ENCODE peak calls at places on chromosome 17, in six cellular contexts. One of them, this sample, is unnamed.

GRCh38 chr17:64774888-64775600 is 112.9 kb upstream of the SMURF2 start:
- DNase-seq in ovary: no peak
- DNase-seq in Peyer's patch: no peak
- DNase-seq in thoracic aorta: no peak
- DNase-seq in brain microvascular endothelial cell: no peak
- DNase-seq in AG10803: no peak
- DNase-seq in this sample: no peak

GRCh38 chr17:45160505-45161287 is 979 bp upstream of the HEXIM2 start:
- DNase-seq in ovary: peak; percentile 82
- DNase-seq in Peyer's patch: peak; percentile 65
- DNase-seq in brain microvascular endothelial cell: peak; percentile 48
- DNase-seq in thoracic aorta: no peak
- DNase-seq in AG10803: peak; percentile 75
- DNase-seq in this sample: peak; percentile 87

GRCh38 chr17:42918902-42919521 is 18.4 kb downstream of the G6PC1 start:
- DNase-seq in ovary: no peak
- DNase-seq in thoracic aorta: no peak
- DNase-seq in AG10803: no peak
- DNase-seq in Peyer's patch: no peak
- DNase-seq in brain microvascular endothelial cell: no peak
- DNase-seq in this sample: no peak

GRCh38 chr17:9658593-9659211 is 13.4 kb downstream of the USP43 start:
- DNase-seq in thoracic aorta: no peak
- DNase-seq in ovary: no peak
- DNase-seq in brain microvascular endothelial cell: no peak
- DNase-seq in Peyer's patch: no peak
- DNase-seq in AG10803: peak; percentile 96
- DNase-seq in this sample: no peak

GRCh38 chr17:27381007-27381501 is 75.2 kb upstream of the KSR1 start:
- DNase-seq in AG10803: peak; percentile 32
- DNase-seq in thoracic aorta: no peak
- DNase-seq in ovary: peak; percentile 54
- DNase-seq in brain microvascular endothelial cell: peak; percentile 34
- DNase-seq in Peyer's patch: peak; percentile 77
- DNase-seq in this sample: peak; percentile 90

GRCh38 chr17:82126479-82127314 is 28.7 kb upstream of the FASN start:
- DNase-seq in thoracic aorta: no peak
- DNase-seq in Peyer's patch: peak; percentile 68
- DNase-seq in AG10803: no peak
- DNase-seq in ovary: no peak
- DNase-seq in brain microvascular endothelial cell: no peak
- DNase-seq in this sample: no peak

GRCh38 chr17:65749479-65749878 is 188.0 kb upstream of the AXIN2 start:
- DNase-seq in brain microvascular endothelial cell: peak; percentile 5
- DNase-seq in ovary: no peak
- DNase-seq in AG10803: peak; percentile 23
- DNase-seq in thoracic aorta: no peak
- DNase-seq in Peyer's patch: no peak
- DNase-seq in this sample: no peak

GRCh38 chr17:34251186-34251585 is 3.9 kb upstream of the CCL2 start:
- DNase-seq in ovary: no peak
- DNase-seq in Peyer's patch: no peak
- DNase-seq in thoracic aorta: no peak
- DNase-seq in AG10803: no peak
- DNase-seq in brain microvascular endothelial cell: no peak
- DNase-seq in this sample: no peak

GRCh38 chr17:17666111-17666714 is 15.0 kb upstream of the RAI1 start:
- DNase-seq in AG10803: peak; percentile 73
- DNase-seq in ovary: no peak
- DNase-seq in brain microvascular endothelial cell: peak; percentile 63
- DNase-seq in thoracic aorta: no peak
- DNase-seq in Peyer's patch: no peak
- DNase-seq in this sample: no peak

GRCh38 chr17:80095038-80095843 is 6.1 kb upstream of the GAA start:
- DNase-seq in brain microvascular endothelial cell: no peak
- DNase-seq in Peyer's patch: no peak
- DNase-seq in AG10803: no peak
- DNase-seq in ovary: no peak
- DNase-seq in thoracic aorta: no peak
- DNase-seq in this sample: no peak

GRCh38 chr17:19019041-19019941 is 14.7 kb upstream of the FAM83G start:
- DNase-seq in ovary: no peak
- DNase-seq in AG10803: no peak
- DNase-seq in Peyer's patch: no peak
- DNase-seq in brain microvascular endothelial cell: no peak
- DNase-seq in thoracic aorta: no peak
- DNase-seq in this sample: no peak

GRCh38 chr17:9875441-9875840 is 29.6 kb downstream of the RCVRN start:
- DNase-seq in AG10803: peak; percentile 81
- DNase-seq in Peyer's patch: no peak
- DNase-seq in ovary: no peak
- DNase-seq in brain microvascular endothelial cell: peak; percentile 32
- DNase-seq in thoracic aorta: no peak
- DNase-seq in this sample: no peak

GRCh38 chr17:81959362-81960129 is 1.4 kb downstream of the NOTUM start:
- DNase-seq in thoracic aorta: no peak
- DNase-seq in AG10803: peak; percentile 35
- DNase-seq in brain microvascular endothelial cell: no peak
- DNase-seq in Peyer's patch: peak; percentile 78
- DNase-seq in ovary: peak; percentile 73
- DNase-seq in this sample: peak; percentile 63

GRCh38 chr17:63764701-63765100 is 8.7 kb downstream of the CCDC47 start:
- DNase-seq in AG10803: no peak
- DNase-seq in brain microvascular endothelial cell: no peak
- DNase-seq in thoracic aorta: no peak
- DNase-seq in Peyer's patch: no peak
- DNase-seq in ovary: no peak
- DNase-seq in this sample: no peak

GRCh38 chr17:71338396-71338795 is 782.4 kb upstream of the SOX9 start:
- DNase-seq in ovary: no peak
- DNase-seq in brain microvascular endothelial cell: no peak
- DNase-seq in thoracic aorta: no peak
- DNase-seq in Peyer's patch: no peak
- DNase-seq in AG10803: peak; percentile 86
- DNase-seq in this sample: no peak

GRCh38 chr17:36717088-36717487 is 115.7 kb downstream of the MRM1 start:
- DNase-seq in ovary: no peak
- DNase-seq in Peyer's patch: no peak
- DNase-seq in AG10803: no peak
- DNase-seq in thoracic aorta: no peak
- DNase-seq in brain microvascular endothelial cell: no peak
- DNase-seq in this sample: no peak

GRCh38 chr17:40303706-40304450 is 5.1 kb upstream of the RARA start:
- DNase-seq in Peyer's patch: no peak
- DNase-seq in AG10803: peak; percentile 95
- DNase-seq in brain microvascular endothelial cell: no peak
- DNase-seq in ovary: no peak
- DNase-seq in thoracic aorta: no peak
- DNase-seq in this sample: no peak

GRCh38 chr17:50015146-50015545 is 20.1 kb upstream of the DLX3 start:
- DNase-seq in brain microvascular endothelial cell: no peak
- DNase-seq in AG10803: no peak
- DNase-seq in thoracic aorta: no peak
- DNase-seq in Peyer's patch: no peak
- DNase-seq in ovary: no peak
- DNase-seq in this sample: no peak

GRCh38 chr17:19418312-19418992 is 7.4 kb downstream of the RNF112 start:
- DNase-seq in thoracic aorta: no peak
- DNase-seq in AG10803: peak; percentile 44
- DNase-seq in ovary: no peak
- DNase-seq in Peyer's patch: no peak
- DNase-seq in brain microvascular endothelial cell: peak; percentile 45
- DNase-seq in this sample: no peak

GRCh38 chr17:32396343-32396742 is 46.4 kb downstream of the ZNF207 start:
- DNase-seq in Peyer's patch: no peak
- DNase-seq in ovary: no peak
- DNase-seq in thoracic aorta: no peak
- DNase-seq in AG10803: no peak
- DNase-seq in brain microvascular endothelial cell: no peak
- DNase-seq in this sample: no peak

GRCh38 chr17:53516643-53517042 is 306.1 kb upstream of the KIF2B start:
- DNase-seq in AG10803: no peak
- DNase-seq in thoracic aorta: no peak
- DNase-seq in brain microvascular endothelial cell: no peak
- DNase-seq in ovary: no peak
- DNase-seq in Peyer's patch: no peak
- DNase-seq in this sample: no peak

GRCh38 chr17:70320642-70321345 is 151.5 kb downstream of the KCNJ2 start:
- DNase-seq in ovary: no peak
- DNase-seq in brain microvascular endothelial cell: no peak
- DNase-seq in thoracic aorta: no peak
- DNase-seq in AG10803: peak; percentile 30
- DNase-seq in Peyer's patch: no peak
- DNase-seq in this sample: no peak

DNA sequence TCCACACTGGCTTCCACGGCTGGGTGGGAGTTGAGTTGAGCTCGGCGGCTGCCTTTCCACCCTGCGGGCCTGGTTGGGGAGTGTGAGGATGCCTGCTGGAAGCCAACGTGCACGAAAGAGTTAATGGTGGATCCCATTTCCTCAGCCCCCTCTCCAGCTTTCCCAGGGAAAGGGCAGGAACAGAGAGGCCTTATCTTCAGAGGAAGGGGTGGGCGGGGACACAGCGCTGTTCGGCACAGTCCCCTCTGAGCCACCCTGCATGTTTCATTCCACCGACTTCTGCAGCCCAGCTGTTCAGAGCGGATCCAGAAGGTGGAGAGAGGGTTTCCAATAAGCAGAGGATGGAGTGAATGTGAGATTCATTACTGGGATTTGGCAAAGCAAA is 295.3 kb downstream of the SEC14L1 start:
- DNase-seq in AG10803: peak; percentile 55
- DNase-seq in thoracic aorta: no peak
- DNase-seq in brain microvascular endothelial cell: no peak
- DNase-seq in ovary: no peak
- DNase-seq in Peyer's patch: no peak
- DNase-seq in this sample: no peak
- H3K4me3 ChIP-seq in AG10803: no peak overlapping the region
- H3K4me3 ChIP-seq in thoracic aorta: no peak overlapping the region
- H3K4me3 ChIP-seq in brain microvascular endothelial cell: no peak overlapping the region
- H3K4me3 ChIP-seq in ovary: no peak overlapping the region
- H3K4me3 ChIP-seq in Peyer's patch: no peak overlapping the region
- H3K4me3 ChIP-seq in this sample: no peak overlapping the region

GRCh38 chr17:15408803-15409202 is 58.6 kb downstream of the CDRT4 start:
- DNase-seq in ovary: no peak
- DNase-seq in thoracic aorta: no peak
- DNase-seq in Peyer's patch: no peak
- DNase-seq in AG10803: no peak
- DNase-seq in brain microvascular endothelial cell: no peak
- DNase-seq in this sample: no peak
- TF ChIP-seq CTCF in ovary: no peak
- TF ChIP-seq CTCF in thoracic aorta: no peak
- TF ChIP-seq CTCF in Peyer's patch: peak; percentile 55
- TF ChIP-seq CTCF in AG10803: no peak
- TF ChIP-seq CTCF in brain microvascular endothelial cell: no peak
- TF ChIP-seq CTCF in this sample: no peak

GRCh38 chr17:1714488-1714979 is 4.4 kb upstream of the TLCD2 start:
- DNase-seq in ovary: peak; percentile 99
- DNase-seq in AG10803: peak; percentile 99
- DNase-seq in brain microvascular endothelial cell: peak; percentile 97
- DNase-seq in thoracic aorta: peak; percentile 99
- DNase-seq in Peyer's patch: peak; percentile 71
- DNase-seq in this sample: peak; percentile 98

GRCh38 chr17:1712271-1712670 is 2.1 kb upstream of the TLCD2 start:
- DNase-seq in Peyer's patch: no peak
- DNase-seq in brain microvascular endothelial cell: no peak
- DNase-seq in ovary: peak; percentile 19
- DNase-seq in thoracic aorta: no peak
- DNase-seq in AG10803: no peak
- DNase-seq in this sample: no peak

GRCh38 chr17:1714980-1715802 is 5.0 kb upstream of the TLCD2 start:
- DNase-seq in Peyer's patch: no peak
- DNase-seq in ovary: peak; percentile 92
- DNase-seq in brain microvascular endothelial cell: peak; percentile 89
- DNase-seq in AG10803: peak; percentile 94
- DNase-seq in thoracic aorta: peak; percentile 82
- DNase-seq in this sample: peak; percentile 87

GRCh38 chr17:1713160-1713877 is 3.1 kb upstream of the TLCD2 start:
- DNase-seq in Peyer's patch: no peak
- DNase-seq in brain microvascular endothelial cell: no peak
- DNase-seq in ovary: peak; percentile 33
- DNase-seq in thoracic aorta: no peak
- DNase-seq in AG10803: no peak
- DNase-seq in this sample: no peak

DNA sequence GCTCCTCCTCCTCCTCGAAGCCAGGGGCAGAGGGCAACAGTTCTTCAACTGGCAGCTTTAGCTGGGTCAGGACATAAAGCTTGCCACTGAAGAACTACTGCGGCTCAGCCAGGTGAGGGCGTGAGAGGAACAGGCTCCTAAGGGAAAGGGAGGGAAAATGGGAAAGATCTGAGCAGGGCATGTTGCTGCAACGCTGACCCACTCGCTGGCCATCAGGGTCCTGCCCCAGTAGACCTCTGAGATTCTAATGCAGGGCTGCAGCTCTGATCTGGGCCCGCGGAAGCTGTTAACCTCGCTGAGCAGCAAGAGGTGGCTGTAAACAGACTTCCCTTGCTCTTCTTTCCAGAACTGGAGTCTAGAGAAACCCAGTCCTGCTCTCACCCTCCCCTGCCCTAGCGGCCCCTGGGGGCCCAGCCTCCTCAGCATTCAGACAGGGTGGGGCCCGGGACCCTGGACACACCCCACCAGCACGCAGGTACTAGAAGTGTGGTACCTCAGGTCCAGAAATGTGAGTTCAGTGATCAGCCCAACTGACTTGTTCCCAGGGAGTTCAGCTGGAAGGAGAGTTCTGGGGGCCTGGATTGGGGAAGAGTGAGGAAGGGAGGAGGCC is 3.8 kb upstream of the TLCD2 start:
- DNase-seq in AG10803: peak; percentile 50
- DNase-seq in brain microvascular endothelial cell: no peak
- DNase-seq in thoracic aorta: no peak
- DNase-seq in Peyer's patch: no peak
- DNase-seq in ovary: peak; percentile 58
- DNase-seq in this sample: no peak
- H3K4me3 ChIP-seq in AG10803: peak overlapping the region; percentile 95
- H3K4me3 ChIP-seq in brain microvascular endothelial cell: peak overlapping the region; percentile 75
- H3K4me3 ChIP-seq in thoracic aorta: peak overlapping the region; percentile 99
- H3K4me3 ChIP-seq in Peyer's patch: peak overlapping the region; percentile 91
- H3K4me3 ChIP-seq in ovary: peak overlapping the region; percentile 73
- H3K4me3 ChIP-seq in this sample: peak overlapping the region; percentile 100

GRCh38 chr17:16425698-16426659 is 10.6 kb downstream of the TRPV2 start:
- DNase-seq in ovary: no peak
- DNase-seq in brain microvascular endothelial cell: no peak
- DNase-seq in thoracic aorta: no peak
- DNase-seq in AG10803: no peak
- DNase-seq in Peyer's patch: no peak
- DNase-seq in this sample: no peak

GRCh38 chr17:16425202-16425601 is 9.8 kb downstream of the TRPV2 start:
- DNase-seq in ovary: no peak
- DNase-seq in AG10803: no peak
- DNase-seq in brain microvascular endothelial cell: no peak
- DNase-seq in Peyer's patch: no peak
- DNase-seq in thoracic aorta: no peak
- DNase-seq in this sample: no peak

GRCh38 chr17:16422416-16422815 is 7.0 kb downstream of the TRPV2 start:
- DNase-seq in Peyer's patch: no peak
- DNase-seq in thoracic aorta: no peak
- DNase-seq in brain microvascular endothelial cell: no peak
- DNase-seq in AG10803: no peak
- DNase-seq in ovary: no peak
- DNase-seq in this sample: no peak

GRCh38 chr17:16419929-16420271 is 4.5 kb downstream of the TRPV2 start:
- DNase-seq in brain microvascular endothelial cell: peak; percentile 79
- DNase-seq in ovary: no peak
- DNase-seq in AG10803: peak; percentile 76
- DNase-seq in thoracic aorta: no peak
- DNase-seq in Peyer's patch: no peak
- DNase-seq in this sample: no peak

GRCh38 chr17:16423226-16423872 is 8.0 kb downstream of the TRPV2 start:
- DNase-seq in ovary: no peak
- DNase-seq in brain microvascular endothelial cell: no peak
- DNase-seq in Peyer's patch: no peak
- DNase-seq in thoracic aorta: no peak
- DNase-seq in AG10803: no peak
- DNase-seq in this sample: no peak
- TF ChIP-seq CTCF in ovary: no peak
- TF ChIP-seq CTCF in brain microvascular endothelial cell: no peak
- TF ChIP-seq CTCF in Peyer's patch: no peak
- TF ChIP-seq CTCF in thoracic aorta: no peak
- TF ChIP-seq CTCF in AG10803: no peak
- TF ChIP-seq CTCF in this sample: no peak